ENCODE peak calls at places on chromosomes 6 and 20, in four cellular contexts. Y is fibroblast of lung, E is body of pancreas, D is OCI-LY7. F is an unnamed sample.

GRCh38 chr6:97626586-97627441 is 343.8 kb upstream of the MMS22L start:
- DNase-seq in D (peak; percentile 0), Y (peak; percentile 31), E (no peak), F (no peak)

GRCh38 chr6:151481752-151482151 is 12.1 kb upstream of the CCDC170 start:
- DNase-seq in D (peak; percentile 27), Y (no peak), E (no peak), F (no peak)

GRCh38 chr6:127266892-127267741 is 453 bp downstream of the RNF146 start:
- DNase-seq in Y (peak; percentile 48), D (peak; percentile 73), E (peak; percentile 51), F (peak; percentile 42)

GRCh38 chr6:127345521-127345920 is 2.1 kb upstream of the ECHDC1 start:
- DNase-seq in Y (no peak), E (no peak), D (no peak), F (no peak)

GRCh38 chr20:36214684-36215256 is 21.5 kb upstream of the AAR2 start:
- DNase-seq in Y (peak; percentile 16), E (no peak), D (peak; percentile 57), F (peak; percentile 53)

GRCh38 chr6:166351715-166352285 is 9.5 kb upstream of the SFT2D1 start:
- DNase-seq in Y (peak; percentile 12), D (peak; percentile 10), E (peak; percentile 48), F (no peak)

GRCh38 chr6:163460307-163460782 is 45.8 kb downstream of the QKI start:
- DNase-seq in D (no peak), E (no peak), Y (peak; percentile 72), F (peak; percentile 39)

GRCh38 chr6:17280552-17281090 is 540 bp upstream of the RBM24 start:
- DNase-seq in E (peak; percentile 3), D (no peak), Y (peak; percentile 44), F (peak; percentile 11)

GRCh38 chr6:33123181-33123580 is 47.4 kb downstream of the HLA-DPB1 start:
- DNase-seq in D (no peak), E (no peak), Y (no peak), F (no peak)

GRCh38 chr20:57707849-57708693 is 1.7 kb downstream of the PMEPA1 start:
- DNase-seq in E (peak; percentile 18), Y (no peak), D (no peak), F (no peak)

GRCh38 chr20:59144179-59144830 is 19.3 kb upstream of the ZNF831 start:
- DNase-seq in D (no peak), Y (no peak), E (no peak), F (no peak)

GRCh38 chr20:23116301-23117089 is 30.4 kb upstream of the CD93 start:
- DNase-seq in Y (peak; percentile 7), E (no peak), D (no peak), F (peak; percentile 33)

GRCh38 chr20:20594171-20594530 is 118.3 kb downstream of the RALGAPA2 start:
- DNase-seq in D (peak; percentile 38), Y (peak; percentile 15), E (no peak), F (peak; percentile 57)

GRCh38 chr6:155351273-155352129 is 37.2 kb upstream of the TFB1M start:
- DNase-seq in Y (no peak), D (peak; percentile 79), E (no peak), F (no peak)

GRCh38 chr6:158095671-158096070 is 72.4 kb downstream of the SERAC1 start:
- DNase-seq in Y (no peak), E (no peak), D (no peak), F (no peak)

GRCh38 chr20:10716855-10717254 is 43.1 kb upstream of the JAG1 start:
- DNase-seq in D (no peak), Y (peak; percentile 58), E (no peak), F (peak; percentile 39)

GRCh38 chr6:165181951-165182414 is 127.4 kb downstream of the C6orf118 start:
- DNase-seq in E (no peak), Y (peak; percentile 92), D (peak; percentile 2), F (peak; percentile 78)

GRCh38 chr6:146925846-146926245 is 278.4 kb upstream of the STXBP5 start:
- DNase-seq in E (no peak), D (no peak), Y (no peak), F (no peak)

GRCh38 chr20:43571771-43572170 is 12.9 kb downstream of the SGK2 start:
- DNase-seq in E (no peak), D (no peak), Y (no peak), F (no peak)

GRCh38 chr20:46199198-46199597 is 81.1 kb downstream of the CD40 start:
- DNase-seq in Y (no peak), E (no peak), D (no peak), F (no peak)

GRCh38 chr6:116836943-116837342 is 8.1 kb upstream of the GPRC6A start:
- DNase-seq in E (no peak), Y (no peak), D (no peak), F (no peak)

GRCh38 chr6:166259296-166259977 is 48.8 kb downstream of the PRR18 start:
- DNase-seq in D (peak; percentile 22), E (peak; percentile 42), Y (no peak), F (no peak)

GRCh38 chr6:126937426-126937825 is 181.0 kb upstream of the RSPO3 start:
- DNase-seq in E (no peak), Y (no peak), D (no peak), F (peak; percentile 9)

GRCh38 chr6:157531986-157532365 is 151.0 kb downstream of the ZDHHC14 start:
- DNase-seq in E (no peak), Y (no peak), D (no peak), F (no peak)

GRCh38 chr6:165486183-165487137 is 176.6 kb downstream of the PDE10A start:
- DNase-seq in D (no peak), E (no peak), Y (no peak), F (peak; percentile 36)

GRCh38 chr20:55974491-55975202 is 30.7 kb downstream of the CBLN4 start:
- DNase-seq in Y (no peak), E (peak; percentile 28), D (no peak), F (no peak)

GRCh38 chr6:97978855-97979271 is 695.8 kb upstream of the MMS22L start:
- DNase-seq in E (no peak), Y (no peak), D (no peak), F (no peak)

GRCh38 chr6:5012531-5012930 is 8.7 kb upstream of the RPP40 start:
- DNase-seq in Y (peak; percentile 15), D (no peak), E (no peak), F (peak; percentile 33)

GRCh38 chr6:170175644-170176620 is 114.9 kb downstream of the DLL1 start:
- DNase-seq in E (peak; percentile 1), D (no peak), Y (no peak), F (no peak)

GRCh38 chr6:111758608-111759293 is 114.5 kb downstream of the FYN start:
- DNase-seq in E (no peak), Y (peak; percentile 27), D (no peak), F (no peak)

GRCh38 chr20:58113706-58114105 is 114.7 kb downstream of the ANKRD60 start:
- DNase-seq in E (no peak), D (no peak), Y (no peak), F (no peak)

GRCh38 chr6:49744259-49744658 is at the start of gene CRISP3:
- DNase-seq in Y (no peak), D (no peak), E (no peak), F (no peak)

GRCh38 chr6:103327079-103327478 is 1532.6 kb downstream of the HACE1 start:
- DNase-seq in E (no peak), D (no peak), Y (no peak), F (no peak)

GRCh38 chr6:73308712-73309533 is 45.2 kb downstream of the DPPA5 start:
- DNase-seq in Y (peak; percentile 27), D (peak; percentile 61), E (peak; percentile 12), F (peak; percentile 30)

GRCh38 chr6:139732451-139732850 is 358.0 kb upstream of the CITED2 start:
- DNase-seq in E (no peak), D (no peak), Y (peak; percentile 76), F (peak; percentile 83)

GRCh38 chr6:16436550-16436949 is 198.2 kb downstream of the GMPR start:
- DNase-seq in D (no peak), Y (no peak), E (no peak), F (no peak)

DNA sequence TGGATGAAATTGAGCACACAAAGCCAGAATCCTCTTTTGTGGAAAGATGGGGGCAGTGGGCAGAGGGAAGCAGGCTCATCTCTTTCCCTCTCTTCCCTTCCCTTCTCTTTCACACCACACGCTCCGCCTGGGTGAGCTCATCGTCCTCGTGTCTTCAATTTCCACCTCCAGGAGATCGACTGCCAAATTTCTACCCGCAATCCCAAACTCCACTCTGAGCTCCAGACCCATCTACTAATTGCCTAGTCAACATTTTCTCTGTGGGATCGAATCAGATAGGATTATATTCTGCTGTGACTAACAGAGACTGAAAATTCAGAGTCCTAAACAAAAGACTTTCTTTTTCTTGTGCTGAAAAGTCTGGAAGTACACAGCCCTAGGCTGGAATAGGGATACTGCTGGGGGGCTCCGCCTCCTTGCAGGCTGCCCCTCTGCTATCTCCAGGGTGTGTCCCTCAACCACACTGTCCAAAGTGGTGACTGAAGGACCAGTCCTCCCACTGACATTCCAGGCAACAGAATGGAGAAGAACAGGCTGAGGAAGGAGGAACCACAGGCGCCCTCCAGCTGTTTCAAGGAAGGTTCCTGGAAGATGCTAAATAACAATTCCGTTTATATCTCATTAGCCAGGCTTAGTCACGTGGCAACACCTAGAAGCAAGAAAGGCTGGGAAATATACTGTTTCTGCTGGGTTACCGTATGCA is 5.0 kb upstream of the HSPA12B start:
- DNase-seq in Y (peak; percentile 66), D (no peak), E (no peak), F (peak; percentile 41)
- TF ChIP-seq CTCF in Y (no peak), D (no peak), E (no peak), F (peak; percentile 10)

DNA sequence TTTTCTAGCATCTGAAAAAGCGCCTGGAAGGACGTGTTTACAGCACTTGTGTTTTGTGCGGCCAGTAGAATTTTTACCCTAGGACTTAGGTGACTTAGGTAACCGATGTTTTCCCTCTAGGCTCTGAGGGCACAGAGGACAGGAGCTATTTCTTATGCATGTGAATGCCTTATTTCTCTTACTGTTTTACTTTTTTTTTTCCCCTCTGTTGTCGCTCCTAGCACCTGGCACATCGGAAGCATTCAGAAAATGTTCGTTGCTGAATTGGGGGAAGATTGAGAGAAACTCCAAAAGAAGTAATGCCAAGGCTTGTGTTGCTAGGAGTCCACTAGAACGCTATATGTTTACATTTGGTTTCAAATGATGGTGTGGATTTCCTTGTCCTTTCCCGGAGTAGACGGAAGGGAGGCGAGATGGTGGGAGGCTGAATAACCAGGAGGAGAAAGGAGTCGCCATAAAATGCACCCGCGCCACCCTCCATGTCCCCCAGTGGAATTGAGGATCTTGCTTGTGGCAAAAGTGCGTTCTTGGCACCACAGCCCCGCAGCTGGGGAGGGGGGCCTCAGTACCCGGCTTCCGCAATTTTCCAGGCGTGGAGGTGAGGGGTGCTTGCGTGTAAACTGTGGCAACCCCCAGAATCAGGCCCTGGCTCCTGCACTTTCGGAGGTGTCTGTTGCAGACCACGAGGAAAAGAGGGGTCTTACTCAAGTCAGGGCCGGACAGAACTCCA is 6.8 kb downstream of the OLIG3 start:
- DNase-seq in D (no peak), Y (no peak), E (no peak), F (no peak)
- H3K4me3 ChIP-seq in D (no peak overlapping the region), Y (no peak overlapping the region), E (no peak overlapping the region), F (no peak overlapping the region)

GRCh38 chr20:63332488-63333240 is 28.5 kb downstream of the CHRNA4 start:
- DNase-seq in D (no peak), Y (no peak), E (no peak), F (no peak)

GRCh38 chr20:63330940-63331339 is 30.2 kb downstream of the CHRNA4 start:
- DNase-seq in E (no peak), Y (no peak), D (no peak), F (no peak)

GRCh38 chr20:63333241-63333836 is 27.8 kb downstream of the CHRNA4 start:
- DNase-seq in E (no peak), Y (no peak), D (no peak), F (no peak)

GRCh38 chr20:63330084-63330760 is 30.9 kb downstream of the CHRNA4 start:
- DNase-seq in Y (no peak), E (no peak), D (no peak), F (no peak)

GRCh38 chr20:63331741-63332400 is 29.3 kb downstream of the CHRNA4 start:
- DNase-seq in E (no peak), D (no peak), Y (no peak), F (no peak)
- TF ChIP-seq CTCF in E (no peak), D (no peak), Y (no peak), F (no peak)

GRCh38 chr6:119148825-119149525 is 70.5 kb upstream of the FAM184A start:
- DNase-seq in E (peak; percentile 15), D (no peak), Y (peak; percentile 84), F (no peak)
- H3K4me3 ChIP-seq in E (no peak overlapping the region), D (no peak overlapping the region), Y (peak overlapping the region; percentile 21), F (no peak overlapping the region)

F was measured in fibroblast of pulmonary artery.